ENCODE peak calls at places on chromosomes 3 and 15, in four cellular contexts. V is tibial nerve, L is H1, G is uterus. D is an unnamed sample.

GRCh38 chr3:60393946-60394345 is 857.3 kb downstream of the FHIT start:
- DNase-seq in L (no peak), V (no peak), G (no peak), D (no peak)

GRCh38 chr3:181457190-181457589 is 254.5 kb upstream of the SOX2 start:
- DNase-seq in V (no peak), G (no peak), L (no peak), D (no peak)

GRCh38 chr3:132822266-132822665 is 100.1 kb upstream of the NPHP3 start:
- DNase-seq in V (no peak), G (no peak), L (no peak), D (no peak)

GRCh38 chr3:127034195-127034989 is 51.5 kb downstream of the PLXNA1 start:
- DNase-seq in L (no peak), G (no peak), V (no peak), D (no peak)

GRCh38 chr3:9809615-9810356 is at the start of gene TTLL3:
- DNase-seq in V (peak; percentile 77), G (peak; percentile 81), L (peak; percentile 88), D (peak; percentile 78)

GRCh38 chr3:195259146-195259563 is 11.8 kb downstream of the XXYLT1 start:
- DNase-seq in G (no peak), L (peak; percentile 76), V (no peak), D (no peak)

GRCh38 chr3:10361375-10361774 is 40.5 kb upstream of the SEC13 start:
- DNase-seq in L (no peak), V (no peak), G (no peak), D (no peak)

GRCh38 chr15:25171111-25171811 is 216.5 kb downstream of the SNRPN start:
- DNase-seq in V (no peak), G (peak; percentile 7), L (peak; percentile 26), D (no peak)

GRCh38 chr15:86439614-86440013 is 359.9 kb downstream of the AGBL1 start:
- DNase-seq in G (no peak), V (no peak), L (no peak), D (no peak)

GRCh38 chr3:131402391-131403039 is 20.9 kb downstream of the NUDT16 start:
- DNase-seq in G (no peak), L (no peak), V (no peak), D (no peak)

GRCh38 chr3:161430307-161430706 is 59.0 kb upstream of the SPTSSB start:
- DNase-seq in L (no peak), G (no peak), V (no peak), D (no peak)

GRCh38 chr15:52256366-52256765 is 39.2 kb downstream of the MYO5C start:
- DNase-seq in V (peak; percentile 86), L (peak; percentile 79), G (peak; percentile 65), D (no peak)

GRCh38 chr15:63523306-63523990 is 19.1 kb downstream of the USP3 start:
- DNase-seq in L (no peak), V (no peak), G (no peak), D (no peak)

GRCh38 chr3:143763568-143764162 is 84.6 kb downstream of the SLC9A9 start:
- DNase-seq in G (no peak), V (no peak), L (no peak), D (no peak)

GRCh38 chr3:42262525-42262924 is 3.5 kb downstream of the CCK start:
- DNase-seq in G (no peak), V (no peak), L (no peak), D (no peak)

GRCh38 chr15:68224546-68225250 is 4.8 kb downstream of the CLN6 start:
- DNase-seq in V (no peak), L (peak; percentile 29), G (no peak), D (no peak)

GRCh38 chr15:81033508-81033907 is 32.8 kb downstream of the TLNRD1 start:
- DNase-seq in G (no peak), L (no peak), V (no peak), D (no peak)

GRCh38 chr3:195591852-195592251 is 8.1 kb upstream of the APOD start:
- DNase-seq in L (no peak), G (no peak), V (no peak), D (no peak)

GRCh38 chr15:36614016-36614415 is 34.6 kb downstream of the CDIN1 start:
- DNase-seq in G (no peak), L (no peak), V (no peak), D (no peak)

GRCh38 chr3:23856286-23856685 is 50.5 kb downstream of the UBE2E1 start:
- DNase-seq in G (no peak), V (no peak), L (no peak), D (no peak)

GRCh38 chr3:141913150-141913811 is 36.8 kb downstream of the ATP1B3 start:
- DNase-seq in L (no peak), V (peak; percentile 43), G (no peak), D (peak; percentile 25)

GRCh38 chr15:90957791-90958190 is 3.1 kb downstream of the RCCD1 start:
- DNase-seq in V (no peak), G (no peak), L (no peak), D (no peak)

DNA sequence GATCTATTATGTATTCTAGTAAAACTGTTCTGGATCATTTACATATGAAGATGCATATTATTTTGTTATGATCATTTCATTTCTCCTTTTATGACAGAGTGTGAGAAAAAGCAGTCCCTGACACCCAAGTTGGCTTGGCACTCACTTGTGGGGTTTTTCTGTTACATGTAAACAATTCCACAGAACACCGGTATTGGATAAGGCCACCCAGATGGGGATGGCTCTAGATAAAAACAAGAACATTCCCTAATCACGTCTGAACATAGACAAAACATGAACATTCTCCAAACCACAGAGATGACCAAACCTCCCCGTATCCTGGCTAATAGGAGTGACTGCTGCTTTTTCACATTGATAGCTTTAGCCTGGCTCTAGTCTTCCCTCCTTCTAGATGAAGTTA is 72.1 kb upstream of the EPHB3 start:
- DNase-seq in V (no peak), L (no peak), G (no peak), D (no peak)
- H3K27ac ChIP-seq in V (no peak overlapping the region), L (no peak overlapping the region), G (no peak overlapping the region), D (no peak overlapping the region)

GRCh38 chr3:113626513-113627371 is 69.7 kb downstream of the USF3 start:
- DNase-seq in V (peak; percentile 61), G (peak; percentile 37), L (peak; percentile 67), D (peak; percentile 58)
- TF ChIP-seq POLR2A in V (no peak), G (no peak), L (no peak), D (no peak)

GRCh38 chr3:31581660-31582059 is 48.9 kb downstream of the STT3B start:
- DNase-seq in V (no peak), L (no peak), G (no peak), D (no peak)
- H3K36me3 ChIP-seq in V (no peaks in the 10 kb centered on the region), L (peaks cover 18% of the 10 kb centered on the region), G (no peaks in the 10 kb centered on the region), D (no peaks in the 10 kb centered on the region)

GRCh38 chr3:187061748-187062147 is 77.5 kb downstream of the RPL39L start:
- DNase-seq in V (no peak), G (no peak), L (no peak), D (no peak)
- H3K27ac ChIP-seq in V (no peak overlapping the region), G (no peak overlapping the region), L (no peak overlapping the region), D (no peak overlapping the region)

GRCh38 chr3:170062068-170062467 is 24.3 kb downstream of the GPR160 start:
- DNase-seq in V (no peak), G (no peak), L (no peak), D (no peak)
- TF ChIP-seq POLR2A in V (no peak), G (no peak), L (no peak), D (no peak)

GRCh38 chr15:59218710-59219109 is 12.1 kb downstream of the LDHAL6B start:
- DNase-seq in G (no peak), V (no peak), L (no peak), D (no peak)
- H3K36me3 ChIP-seq in G (no peaks in the 10 kb centered on the region), V (no peaks in the 10 kb centered on the region), L (peaks cover 44% of the 10 kb centered on the region), D (no peaks in the 10 kb centered on the region)

GRCh38 chr3:33803252-33803651 is 4.8 kb downstream of the PDCD6IP start:
- DNase-seq in V (no peak), L (no peak), G (no peak), D (no peak)

GRCh38 chr3:33796137-33796536 is 2.3 kb upstream of the PDCD6IP start:
- DNase-seq in G (no peak), V (no peak), L (no peak), D (no peak)

GRCh38 chr3:33799202-33799551 is 747 bp downstream of the PDCD6IP start:
- DNase-seq in V (no peak), G (no peak), L (no peak), D (no peak)

GRCh38 chr3:33798418-33799201 is at the start of gene PDCD6IP:
- DNase-seq in V (peak; percentile 85), G (peak; percentile 90), L (peak; percentile 93), D (peak; percentile 93)

GRCh38 chr3:33798113-33798417 is 365 bp upstream of the PDCD6IP start:
- DNase-seq in L (no peak), V (no peak), G (no peak), D (no peak)
- H3K27ac ChIP-seq in L (no peak overlapping the region), V (peak overlapping the region; percentile 96), G (peak overlapping the region; percentile 94), D (peak overlapping the region; percentile 95)

GRCh38 chr3:182793663-182794454 is 555 bp downstream of the ATP11B start:
- DNase-seq in L (peak; percentile 77), V (peak; percentile 12), G (peak; percentile 31), D (peak; percentile 38)
- TF ChIP-seq POLR2A in L (no peak), V (no peak), G (no peak), D (no peak)